ENCODE peak calls at places on chromosomes 4 and X, in four cellular contexts. One of them, this sample, is unnamed.

GRCh38 chrX:135740683-135741149 is 27.3 kb downstream of the CT45A3 start:
- DNase-seq in sigmoid colon: no peak
- DNase-seq in tibial nerve: no peak
- DNase-seq in brain microvascular endothelial cell: no peak
- DNase-seq in this sample: no peak

GRCh38 chr4:85677286-85677685 is 202.3 kb downstream of the ARHGAP24 start:
- DNase-seq in sigmoid colon: no peak
- DNase-seq in tibial nerve: no peak
- DNase-seq in brain microvascular endothelial cell: no peak
- DNase-seq in this sample: no peak

GRCh38 chr4:165207016-165207430 is 338 bp upstream of the KLHL2 start:
- DNase-seq in brain microvascular endothelial cell: peak
- DNase-seq in tibial nerve: no peak
- DNase-seq in sigmoid colon: peak
- DNase-seq in this sample: no peak

GRCh38 chr4:179225594-179225993 is 1783.4 kb upstream of the AGA start:
- DNase-seq in brain microvascular endothelial cell: no peak
- DNase-seq in sigmoid colon: no peak
- DNase-seq in tibial nerve: no peak
- DNase-seq in this sample: no peak

GRCh38 chr4:128737098-128737513 is 72.4 kb upstream of the JADE1 start:
- DNase-seq in sigmoid colon: no peak
- DNase-seq in tibial nerve: no peak
- DNase-seq in brain microvascular endothelial cell: no peak
- DNase-seq in this sample: no peak

GRCh38 chrX:132092439-132093065 is 35.3 kb downstream of the FRMD7 start:
- DNase-seq in tibial nerve: peak
- DNase-seq in sigmoid colon: no peak
- DNase-seq in brain microvascular endothelial cell: peak
- DNase-seq in this sample: no peak

GRCh38 chrX:103520391-103520790 is 1.1 kb upstream of the RAB40A start:
- DNase-seq in sigmoid colon: no peak
- DNase-seq in brain microvascular endothelial cell: peak
- DNase-seq in tibial nerve: no peak
- DNase-seq in this sample: no peak

GRCh38 chrX:8845060-8845459 is 43.9 kb upstream of the FAM9A start:
- DNase-seq in brain microvascular endothelial cell: peak
- DNase-seq in sigmoid colon: no peak
- DNase-seq in tibial nerve: no peak
- DNase-seq in this sample: no peak

GRCh38 chr4:15771419-15772058 is 6.6 kb upstream of the CD38 start:
- DNase-seq in tibial nerve: no peak
- DNase-seq in brain microvascular endothelial cell: no peak
- DNase-seq in sigmoid colon: no peak
- DNase-seq in this sample: no peak

GRCh38 chr4:140944539-140944938 is 188.4 kb upstream of the TBC1D9 start:
- DNase-seq in sigmoid colon: no peak
- DNase-seq in brain microvascular endothelial cell: peak
- DNase-seq in tibial nerve: no peak
- DNase-seq in this sample: no peak

GRCh38 chr4:85222561-85222960 is 252.4 kb upstream of the ARHGAP24 start:
- DNase-seq in brain microvascular endothelial cell: no peak
- DNase-seq in tibial nerve: no peak
- DNase-seq in sigmoid colon: no peak
- DNase-seq in this sample: no peak

GRCh38 chrX:39248330-39248729 is 447.1 kb downstream of the MID1IP1 start:
- DNase-seq in sigmoid colon: no peak
- DNase-seq in tibial nerve: no peak
- DNase-seq in brain microvascular endothelial cell: no peak
- DNase-seq in this sample: no peak

GRCh38 chr4:2243682-2244380 is 1.9 kb upstream of the HAUS3 start:
- DNase-seq in sigmoid colon: peak
- DNase-seq in tibial nerve: no peak
- DNase-seq in brain microvascular endothelial cell: no peak
- DNase-seq in this sample: no peak

GRCh38 chrX:3788494-3789233 is 75.2 kb upstream of the PRKX start:
- DNase-seq in tibial nerve: no peak
- DNase-seq in sigmoid colon: no peak
- DNase-seq in brain microvascular endothelial cell: no peak
- DNase-seq in this sample: no peak

GRCh38 chrX:136660896-136661295 is 12.9 kb downstream of the CD40LG start:
- DNase-seq in sigmoid colon: no peak
- DNase-seq in brain microvascular endothelial cell: no peak
- DNase-seq in tibial nerve: no peak
- DNase-seq in this sample: no peak

GRCh38 chrX:23799469-23800065 is 16.6 kb downstream of the SAT1 start:
- DNase-seq in tibial nerve: no peak
- DNase-seq in brain microvascular endothelial cell: no peak
- DNase-seq in sigmoid colon: no peak
- DNase-seq in this sample: no peak

GRCh38 chr4:174334628-174335027 is 50.9 kb downstream of the CEP44 start:
- DNase-seq in tibial nerve: no peak
- DNase-seq in sigmoid colon: no peak
- DNase-seq in brain microvascular endothelial cell: no peak
- DNase-seq in this sample: no peak

GRCh38 chr4:3868146-3868840 is 102.1 kb downstream of the ADRA2C start:
- DNase-seq in brain microvascular endothelial cell: peak
- DNase-seq in tibial nerve: no peak
- DNase-seq in sigmoid colon: peak
- DNase-seq in this sample: peak

GRCh38 chr4:145297556-145297955 is 117.2 kb upstream of the OTUD4 start:
- DNase-seq in brain microvascular endothelial cell: no peak
- DNase-seq in sigmoid colon: no peak
- DNase-seq in tibial nerve: no peak
- DNase-seq in this sample: no peak

GRCh38 chr4:89492476-89493110 is 185.0 kb upstream of the GPRIN3 start:
- DNase-seq in tibial nerve: no peak
- DNase-seq in sigmoid colon: no peak
- DNase-seq in brain microvascular endothelial cell: peak
- DNase-seq in this sample: no peak

GRCh38 chr4:4418676-4419370 is 31.9 kb downstream of the NSG1 start:
- DNase-seq in brain microvascular endothelial cell: no peak
- DNase-seq in sigmoid colon: no peak
- DNase-seq in tibial nerve: no peak
- DNase-seq in this sample: no peak

GRCh38 chr4:98566491-98567008 is 91.9 kb downstream of the TSPAN5 start:
- DNase-seq in sigmoid colon: peak
- DNase-seq in tibial nerve: no peak
- DNase-seq in brain microvascular endothelial cell: no peak
- DNase-seq in this sample: no peak

GRCh38 chr4:74665346-74665745 is 129.0 kb downstream of the BTC start:
- DNase-seq in tibial nerve: no peak
- DNase-seq in sigmoid colon: no peak
- DNase-seq in brain microvascular endothelial cell: no peak
- DNase-seq in this sample: peak

GRCh38 chr4:74667438-74667837 is 126.9 kb downstream of the BTC start:
- DNase-seq in sigmoid colon: no peak
- DNase-seq in tibial nerve: no peak
- DNase-seq in brain microvascular endothelial cell: no peak
- DNase-seq in this sample: no peak

GRCh38 chr4:74661427-74662171 is 132.7 kb downstream of the BTC start:
- DNase-seq in tibial nerve: no peak
- DNase-seq in sigmoid colon: no peak
- DNase-seq in brain microvascular endothelial cell: peak
- DNase-seq in this sample: no peak

GRCh38 chr4:74660866-74661265 is 133.5 kb downstream of the BTC start:
- DNase-seq in sigmoid colon: no peak
- DNase-seq in tibial nerve: no peak
- DNase-seq in brain microvascular endothelial cell: no peak
- DNase-seq in this sample: no peak

DNA sequence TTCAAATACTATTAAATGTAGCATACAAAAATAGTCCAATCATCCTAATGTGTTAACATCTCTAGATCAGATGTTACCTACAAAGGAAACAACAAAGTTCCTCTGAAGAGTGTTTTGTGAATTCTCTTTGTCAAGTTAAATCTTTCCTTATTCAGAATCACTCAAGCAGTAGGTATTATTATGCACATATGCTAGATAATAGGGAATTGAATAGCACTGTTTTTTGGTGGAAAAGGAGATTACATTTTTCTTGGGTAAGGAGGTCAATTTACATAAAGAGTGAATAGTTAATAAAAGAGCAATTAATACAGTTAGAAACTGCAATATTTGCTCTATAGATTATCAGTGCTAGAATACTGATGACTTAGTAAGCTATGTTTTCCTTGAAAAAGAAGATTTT is 130.7 kb downstream of the BTC start:
- DNase-seq in sigmoid colon: no peak
- DNase-seq in brain microvascular endothelial cell: no peak
- DNase-seq in tibial nerve: no peak
- DNase-seq in this sample: no peak
- H3K27ac ChIP-seq in sigmoid colon: no peak
- H3K27ac ChIP-seq in brain microvascular endothelial cell: no peak
- H3K27ac ChIP-seq in tibial nerve: no peak
- H3K27ac ChIP-seq in this sample: no peak

GRCh38 chrX:48580662-48581061 is 6.4 kb downstream of the RBM3 start:
- DNase-seq in tibial nerve: no peak
- DNase-seq in brain microvascular endothelial cell: no peak
- DNase-seq in sigmoid colon: no peak
- DNase-seq in this sample: no peak
- H3K27ac ChIP-seq in tibial nerve: no peak
- H3K27ac ChIP-seq in brain microvascular endothelial cell: no peak
- H3K27ac ChIP-seq in sigmoid colon: no peak
- H3K27ac ChIP-seq in this sample: peak

GRCh38 chrX:111101580-111101979 is 5.6 kb downstream of the PAK3 start:
- DNase-seq in brain microvascular endothelial cell: no peak
- DNase-seq in sigmoid colon: no peak
- DNase-seq in tibial nerve: no peak
- DNase-seq in this sample: no peak

GRCh38 chrX:111100191-111100590 is 4.2 kb downstream of the PAK3 start:
- DNase-seq in tibial nerve: no peak
- DNase-seq in sigmoid colon: no peak
- DNase-seq in brain microvascular endothelial cell: no peak
- DNase-seq in this sample: no peak

GRCh38 chrX:111090458-111090857 is 5.5 kb upstream of the PAK3 start:
- DNase-seq in tibial nerve: no peak
- DNase-seq in brain microvascular endothelial cell: no peak
- DNase-seq in sigmoid colon: no peak
- DNase-seq in this sample: no peak

GRCh38 chrX:111098874-111099273 is 2.9 kb downstream of the PAK3 start:
- DNase-seq in tibial nerve: no peak
- DNase-seq in sigmoid colon: peak
- DNase-seq in brain microvascular endothelial cell: no peak
- DNase-seq in this sample: no peak

DNA sequence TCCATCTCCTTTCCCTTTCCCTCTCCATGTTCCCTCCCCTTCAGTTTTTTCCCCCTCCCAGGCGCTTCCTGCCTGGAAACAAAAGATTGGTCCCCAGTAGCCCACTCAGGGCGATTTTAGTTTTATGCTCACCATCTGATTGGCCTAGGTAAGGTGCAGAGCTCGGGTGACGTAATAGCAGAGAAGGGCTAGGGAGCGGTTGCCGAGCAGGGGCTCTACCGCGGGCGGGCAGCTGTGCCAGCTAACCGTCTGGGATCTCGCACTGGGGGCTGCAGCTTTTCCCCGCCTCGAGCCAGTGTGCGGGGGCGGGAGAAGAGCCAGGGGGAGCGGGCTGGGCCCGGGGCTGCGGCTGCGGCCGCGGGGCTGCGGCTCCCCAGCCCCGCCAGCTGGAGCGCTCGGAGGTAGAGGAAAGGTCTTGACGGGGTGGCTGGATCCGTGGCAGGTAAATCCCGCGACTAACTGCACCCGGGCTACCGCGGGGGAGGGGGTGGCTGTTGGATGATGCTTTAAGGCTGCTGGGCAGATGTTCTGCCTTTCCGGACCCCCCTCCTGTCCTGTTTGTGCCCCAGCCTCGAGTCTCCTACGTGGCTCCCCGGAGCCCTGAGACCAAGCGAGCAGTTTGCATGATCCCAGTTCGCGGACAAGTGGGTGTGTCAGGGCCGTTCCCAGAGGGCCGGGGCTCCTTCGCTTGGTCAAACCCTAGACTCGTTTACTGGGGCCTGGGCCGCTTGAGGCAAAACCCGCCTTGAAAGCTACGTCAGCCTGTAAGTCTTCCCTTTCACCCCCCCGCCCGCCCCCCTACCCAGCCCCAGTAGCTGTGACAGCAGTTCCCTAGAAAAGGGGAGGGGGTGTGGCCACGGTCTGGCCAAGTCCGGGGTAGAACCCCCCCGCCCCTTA is at the start of gene PAK3:
- DNase-seq in tibial nerve: no peak
- DNase-seq in sigmoid colon: peak
- DNase-seq in brain microvascular endothelial cell: peak
- DNase-seq in this sample: peak
- H3K27ac ChIP-seq in tibial nerve: peak
- H3K27ac ChIP-seq in sigmoid colon: peak
- H3K27ac ChIP-seq in brain microvascular endothelial cell: no peak
- H3K27ac ChIP-seq in this sample: no peak

DNA sequence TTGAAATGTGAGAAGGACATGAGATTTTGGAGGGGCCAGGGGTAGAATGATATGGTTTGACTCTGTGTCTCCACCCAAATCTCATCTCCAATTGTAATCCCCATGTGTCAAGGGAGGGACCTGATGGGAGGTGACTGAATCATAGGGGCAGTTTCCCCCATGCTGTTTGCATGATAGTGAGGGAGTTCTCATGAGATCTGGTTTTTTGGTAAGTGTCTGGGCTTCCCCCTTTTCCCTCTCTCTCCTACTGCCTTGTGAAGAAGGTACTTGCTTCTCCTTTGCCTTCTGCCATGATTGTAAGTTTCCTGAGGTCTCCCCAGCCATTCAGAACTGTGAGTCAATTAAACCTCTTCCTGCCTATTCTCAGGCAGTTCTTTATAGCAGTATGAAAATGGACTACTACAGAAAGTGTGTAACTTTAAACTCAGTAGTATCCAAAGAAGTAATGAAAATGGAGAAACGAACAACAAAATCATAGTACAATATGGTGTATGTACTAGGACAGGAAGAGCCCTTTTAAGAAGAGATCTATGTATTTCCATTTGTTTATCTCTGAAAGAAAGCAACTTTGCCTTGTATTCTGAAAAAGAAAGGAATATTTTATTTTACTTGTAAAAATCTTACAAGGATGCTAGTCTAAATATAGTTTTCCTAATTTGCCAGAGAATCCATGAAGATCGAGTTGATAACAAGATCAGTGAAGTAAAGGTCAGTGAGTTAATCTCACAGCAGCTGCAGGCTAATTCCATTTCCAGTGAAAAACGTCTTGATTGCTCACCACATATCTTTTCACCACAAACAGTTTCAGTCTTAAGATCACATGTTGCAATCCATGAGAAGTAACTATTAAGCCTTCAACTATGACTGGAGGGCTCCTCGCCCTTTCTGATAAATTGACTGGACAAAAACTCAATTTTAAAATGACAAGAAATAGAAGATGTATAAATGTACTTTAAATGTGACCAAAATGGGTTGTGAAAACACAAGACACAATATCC is 20.5 kb downstream of the PKD2 start:
- DNase-seq in tibial nerve: no peak
- DNase-seq in sigmoid colon: no peak
- DNase-seq in brain microvascular endothelial cell: peak
- DNase-seq in this sample: no peak
- H3K27ac ChIP-seq in tibial nerve: peak
- H3K27ac ChIP-seq in sigmoid colon: no peak
- H3K27ac ChIP-seq in brain microvascular endothelial cell: peak
- H3K27ac ChIP-seq in this sample: peak

GRCh38 chrX:108347800-108348199 is 90.4 kb downstream of the COL4A6 start:
- DNase-seq in brain microvascular endothelial cell: no peak
- DNase-seq in tibial nerve: no peak
- DNase-seq in sigmoid colon: no peak
- DNase-seq in this sample: no peak
- H3K27ac ChIP-seq in brain microvascular endothelial cell: no peak
- H3K27ac ChIP-seq in tibial nerve: no peak
- H3K27ac ChIP-seq in sigmoid colon: no peak
- H3K27ac ChIP-seq in this sample: no peak

GRCh38 chrX:101062171-101062570 is 10.3 kb upstream of the TRMT2B start:
- DNase-seq in brain microvascular endothelial cell: no peak
- DNase-seq in sigmoid colon: no peak
- DNase-seq in tibial nerve: no peak
- DNase-seq in this sample: no peak
- H3K27ac ChIP-seq in brain microvascular endothelial cell: no peak
- H3K27ac ChIP-seq in sigmoid colon: no peak
- H3K27ac ChIP-seq in tibial nerve: no peak
- H3K27ac ChIP-seq in this sample: no peak